ENCODE peak calls at places on chromosomes 2 and 18, in eight cellular contexts. One of them, this sample, is unnamed.

GRCh38 chr2:136005462-136006205 is 20.2 kb upstream of the DARS1 start:
- DNase-seq in ELF-1: no peak
- DNase-seq in HTR-8/SVneo: no peak
- DNase-seq in fibroblast of the aortic adventitia: no peak
- DNase-seq in omental fat pad: no peak
- DNase-seq in stromal cell of bone marrow: no peak
- DNase-seq in M059J: no peak
- DNase-seq in cerebellum: no peak
- DNase-seq in this sample: no peak

GRCh38 chr2:9638532-9638931 is 7.7 kb upstream of the YWHAQ start:
- DNase-seq in ELF-1: peak; percentile 68
- DNase-seq in fibroblast of the aortic adventitia: peak; percentile 86
- DNase-seq in omental fat pad: no peak
- DNase-seq in HTR-8/SVneo: peak; percentile 91
- DNase-seq in cerebellum: no peak
- DNase-seq in M059J: peak; percentile 94
- DNase-seq in stromal cell of bone marrow: peak; percentile 91
- DNase-seq in this sample: peak; percentile 75

GRCh38 chr2:86213056-86213455 is 13.8 kb downstream of the MRPL35 start:
- DNase-seq in stromal cell of bone marrow: no peak
- DNase-seq in fibroblast of the aortic adventitia: no peak
- DNase-seq in M059J: no peak
- DNase-seq in cerebellum: no peak
- DNase-seq in ELF-1: no peak
- DNase-seq in HTR-8/SVneo: no peak
- DNase-seq in omental fat pad: no peak
- DNase-seq in this sample: no peak

GRCh38 chr18:74775239-74775638 is 177.6 kb downstream of the ZNF407 start:
- DNase-seq in stromal cell of bone marrow: peak; percentile 28
- DNase-seq in M059J: peak; percentile 22
- DNase-seq in cerebellum: no peak
- DNase-seq in omental fat pad: no peak
- DNase-seq in fibroblast of the aortic adventitia: peak; percentile 73
- DNase-seq in ELF-1: no peak
- DNase-seq in HTR-8/SVneo: no peak
- DNase-seq in this sample: peak; percentile 18

GRCh38 chr2:152336103-152336853 is 1.3 kb downstream of the FMNL2 start:
- DNase-seq in HTR-8/SVneo: peak; percentile 37
- DNase-seq in omental fat pad: no peak
- DNase-seq in ELF-1: peak; percentile 73
- DNase-seq in fibroblast of the aortic adventitia: peak; percentile 60
- DNase-seq in stromal cell of bone marrow: peak; percentile 25
- DNase-seq in M059J: peak; percentile 64
- DNase-seq in cerebellum: peak; percentile 39
- DNase-seq in this sample: peak; percentile 59

GRCh38 chr18:74896390-74896991 is 298.8 kb downstream of the ZNF407 start:
- DNase-seq in ELF-1: peak; percentile 68
- DNase-seq in cerebellum: peak; percentile 53
- DNase-seq in stromal cell of bone marrow: no peak
- DNase-seq in fibroblast of the aortic adventitia: peak; percentile 3
- DNase-seq in omental fat pad: no peak
- DNase-seq in M059J: peak; percentile 42
- DNase-seq in HTR-8/SVneo: no peak
- DNase-seq in this sample: peak; percentile 74

GRCh38 chr2:224778474-224778877 is 62.3 kb upstream of the CCDC195 start:
- DNase-seq in stromal cell of bone marrow: peak; percentile 61
- DNase-seq in M059J: peak; percentile 59
- DNase-seq in ELF-1: peak; percentile 36
- DNase-seq in cerebellum: peak; percentile 38
- DNase-seq in fibroblast of the aortic adventitia: peak; percentile 82
- DNase-seq in HTR-8/SVneo: peak; percentile 30
- DNase-seq in omental fat pad: peak; percentile 39
- DNase-seq in this sample: peak; percentile 67

GRCh38 chr2:169260246-169260645 is 102.1 kb downstream of the LRP2 start:
- DNase-seq in cerebellum: no peak
- DNase-seq in HTR-8/SVneo: no peak
- DNase-seq in fibroblast of the aortic adventitia: no peak
- DNase-seq in omental fat pad: no peak
- DNase-seq in stromal cell of bone marrow: no peak
- DNase-seq in ELF-1: peak; percentile 18
- DNase-seq in M059J: no peak
- DNase-seq in this sample: no peak

GRCh38 chr18:49681387-49681786 is 119.5 kb downstream of the LIPG start:
- DNase-seq in M059J: no peak
- DNase-seq in HTR-8/SVneo: no peak
- DNase-seq in omental fat pad: no peak
- DNase-seq in cerebellum: no peak
- DNase-seq in stromal cell of bone marrow: no peak
- DNase-seq in fibroblast of the aortic adventitia: no peak
- DNase-seq in ELF-1: no peak
- DNase-seq in this sample: no peak

GRCh38 chr18:35514283-35514682 is 16.5 kb upstream of the INO80C start:
- DNase-seq in cerebellum: no peak
- DNase-seq in omental fat pad: no peak
- DNase-seq in M059J: no peak
- DNase-seq in ELF-1: no peak
- DNase-seq in HTR-8/SVneo: no peak
- DNase-seq in fibroblast of the aortic adventitia: no peak
- DNase-seq in stromal cell of bone marrow: no peak
- DNase-seq in this sample: no peak

GRCh38 chr18:11963991-11964484 is 17.3 kb upstream of the IMPA2 start:
- DNase-seq in HTR-8/SVneo: no peak
- DNase-seq in stromal cell of bone marrow: no peak
- DNase-seq in M059J: peak; percentile 26
- DNase-seq in omental fat pad: no peak
- DNase-seq in cerebellum: no peak
- DNase-seq in ELF-1: peak; percentile 66
- DNase-seq in fibroblast of the aortic adventitia: peak; percentile 16
- DNase-seq in this sample: no peak

GRCh38 chr18:54551590-54551989 is 39.5 kb upstream of the DYNAP start:
- DNase-seq in stromal cell of bone marrow: no peak
- DNase-seq in cerebellum: no peak
- DNase-seq in HTR-8/SVneo: no peak
- DNase-seq in fibroblast of the aortic adventitia: no peak
- DNase-seq in M059J: peak; percentile 2
- DNase-seq in omental fat pad: no peak
- DNase-seq in ELF-1: no peak
- DNase-seq in this sample: no peak

GRCh38 chr2:240898108-240898730 is 2.3 kb upstream of the MAB21L4 start:
- DNase-seq in M059J: no peak
- DNase-seq in HTR-8/SVneo: no peak
- DNase-seq in stromal cell of bone marrow: no peak
- DNase-seq in ELF-1: peak; percentile 58
- DNase-seq in fibroblast of the aortic adventitia: peak; percentile 22
- DNase-seq in omental fat pad: no peak
- DNase-seq in cerebellum: no peak
- DNase-seq in this sample: peak; percentile 64

GRCh38 chr2:85390941-85391669 is 19.1 kb downstream of the CAPG start:
- DNase-seq in cerebellum: no peak
- DNase-seq in HTR-8/SVneo: no peak
- DNase-seq in omental fat pad: peak; percentile 58
- DNase-seq in M059J: peak; percentile 21
- DNase-seq in fibroblast of the aortic adventitia: peak; percentile 50
- DNase-seq in stromal cell of bone marrow: no peak
- DNase-seq in ELF-1: peak; percentile 86
- DNase-seq in this sample: peak; percentile 60

GRCh38 chr2:183812091-183812490 is 687.8 kb downstream of the NUP35 start:
- DNase-seq in M059J: no peak
- DNase-seq in HTR-8/SVneo: no peak
- DNase-seq in fibroblast of the aortic adventitia: no peak
- DNase-seq in stromal cell of bone marrow: no peak
- DNase-seq in cerebellum: no peak
- DNase-seq in ELF-1: no peak
- DNase-seq in omental fat pad: no peak
- DNase-seq in this sample: peak; percentile 6